ENCODE peak calls at places on chromosomes 13 and 19, in seven cellular contexts. J is astrocyte of the cerebellum, K is cardiac muscle cell, G is lower leg skin, N is B cell, V is fibroblast of lung, I is activated B cell treated with CpG ODN at 0.5 μM for 24 hours. S is an unnamed sample.

GRCh38 chr19:23437901-23438300 is 42.6 kb upstream of the ZNF91 start:
- DNase-seq in N (no peak), J (no peak), I (no peak), V (no peak), G (no peak), K (no peak), S (peak)

GRCh38 chr13:79522583-79522982 is 41.6 kb downstream of the NDFIP2 start:
- DNase-seq in K (no peak), I (no peak), G (peak), N (no peak), V (peak), J (peak), S (peak)

GRCh38 chr13:112346173-112346898 is 29.8 kb upstream of the SPACA7 start:
- DNase-seq in K (peak), G (no peak), I (no peak), J (no peak), V (no peak), N (no peak), S (no peak)

GRCh38 chr13:51502206-51502651 is 49.4 kb upstream of the INTS6 start:
- DNase-seq in N (no peak), G (no peak), V (peak), K (no peak), J (no peak), I (no peak), S (no peak)

GRCh38 chr19:45798995-45799517 is 6.4 kb upstream of the DMWD start:
- DNase-seq in K (peak), J (peak), G (no peak), N (peak), V (peak), I (peak), S (peak)

GRCh38 chr19:32977269-32977668 is 5.2 kb downstream of the FAAP24 start:
- DNase-seq in K (no peak), N (no peak), V (no peak), I (no peak), G (no peak), J (no peak), S (no peak)

GRCh38 chr19:14369399-14370168 is 11.7 kb upstream of the ADGRE5 start:
- DNase-seq in K (peak), J (peak), G (no peak), V (peak), I (peak), N (peak), S (no peak)

GRCh38 chr19:892243-892996 is 567 bp downstream of the MED16 start:
- DNase-seq in V (no peak), J (no peak), N (peak), K (no peak), I (no peak), G (no peak), S (peak)

GRCh38 chr13:110107568-110108347 is 199.2 kb downstream of the COL4A1 start:
- DNase-seq in V (no peak), I (no peak), J (no peak), N (no peak), G (peak), K (no peak), S (no peak)

GRCh38 chr19:42455621-42456081 is 12.9 kb upstream of the CXCL17 start:
- DNase-seq in V (no peak), I (no peak), G (no peak), N (no peak), J (no peak), K (no peak), S (no peak)

GRCh38 chr13:42398542-42398941 is 126.6 kb downstream of the AKAP11 start:
- DNase-seq in I (no peak), V (no peak), N (no peak), K (peak), J (no peak), G (no peak), S (no peak)

GRCh38 chr19:49613374-49613773 is 22.4 kb downstream of the PRR12 start:
- DNase-seq in J (no peak), G (no peak), I (no peak), V (no peak), N (no peak), K (no peak), S (no peak)

GRCh38 chr19:52022193-52022592 is 6.0 kb downstream of the ZNF614 start:
- DNase-seq in V (no peak), G (no peak), J (no peak), I (no peak), K (no peak), N (no peak), S (no peak)

GRCh38 chr19:45773384-45773783 is 4.3 kb upstream of the SIX5 start:
- DNase-seq in J (no peak), N (no peak), G (no peak), I (no peak), V (no peak), K (no peak), S (no peak)

GRCh38 chr13:108213946-108214345 is 1.4 kb downstream of the LIG4 start:
- DNase-seq in J (no peak), N (no peak), K (no peak), V (peak), I (no peak), G (no peak), S (no peak)

GRCh38 chr19:17348700-17349099 is 11.3 kb downstream of the GTPBP3 start:
- DNase-seq in N (no peak), J (peak), V (peak), G (no peak), I (no peak), K (no peak), S (no peak)

GRCh38 chr13:73870036-73870741 is 264.0 kb downstream of the KLF12 start:
- DNase-seq in I (no peak), J (no peak), N (no peak), G (no peak), K (no peak), V (peak), S (no peak)

GRCh38 chr19:12293771-12294307 is 844 bp downstream of the ZNF44 start:
- DNase-seq in I (peak), V (peak), K (peak), N (peak), J (no peak), G (peak), S (peak)

GRCh38 chr13:40228486-40228885 is 438.0 kb downstream of the FOXO1 start:
- DNase-seq in K (no peak), N (no peak), G (no peak), J (no peak), I (no peak), V (no peak), S (no peak)

GRCh38 chr19:13712767-13713201 is 51.5 kb upstream of the MRI1 start:
- DNase-seq in I (no peak), N (no peak), G (no peak), V (peak), J (peak), K (peak), S (no peak)

GRCh38 chr13:97629601-97630272 is 195.8 kb downstream of the RAP2A start:
- DNase-seq in N (no peak), J (no peak), V (no peak), G (no peak), K (no peak), I (no peak), S (no peak)

GRCh38 chr13:94028234-94029145 is 451.0 kb downstream of the DCT start:
- DNase-seq in V (no peak), K (peak), G (no peak), N (no peak), I (no peak), J (no peak), S (no peak)

GRCh38 chr19:8304841-8305621 is 3.1 kb downstream of the CD320 start:
- DNase-seq in V (no peak), G (peak), I (peak), N (no peak), K (no peak), J (no peak), S (no peak)

GRCh38 chr13:37481005-37481857 is 117.3 kb downstream of the POSTN start:
- DNase-seq in J (peak), N (no peak), G (no peak), V (peak), I (no peak), K (no peak), S (no peak)

GRCh38 chr13:29676535-29676934 is 81.0 kb upstream of the SLC7A1 start:
- DNase-seq in G (no peak), J (peak), I (no peak), K (peak), V (peak), N (no peak), S (no peak)

GRCh38 chr19:33717878-33718277 is 78.8 kb upstream of the KCTD15 start:
- DNase-seq in J (no peak), G (no peak), V (no peak), I (no peak), N (no peak), K (no peak), S (no peak)

GRCh38 chr19:12838182-12838890 is at the start of gene MAST1:
- DNase-seq in N (peak), G (no peak), V (no peak), I (no peak), K (peak), J (no peak), S (peak)

GRCh38 chr13:32779119-32779518 is 192.9 kb downstream of the PDS5B start:
- DNase-seq in J (no peak), I (no peak), K (no peak), V (no peak), G (no peak), N (no peak), S (no peak)

GRCh38 chr13:107942030-107942617 is 273.2 kb downstream of the LIG4 start:
- DNase-seq in J (no peak), K (no peak), I (no peak), V (no peak), N (no peak), G (no peak), S (no peak)

GRCh38 chr13:25490236-25490635 is 118.5 kb downstream of the ATP8A2 start:
- DNase-seq in I (no peak), V (no peak), K (no peak), N (no peak), G (no peak), J (no peak), S (no peak)

GRCh38 chr19:7871280-7871529 is 3.0 kb downstream of the PRR36 start:
- DNase-seq in J (no peak), N (no peak), V (no peak), G (no peak), I (no peak), K (peak), S (no peak)

GRCh38 chr19:52692431-52693008 is 42.3 kb downstream of the ZNF611 start:
- DNase-seq in I (no peak), G (no peak), K (no peak), V (no peak), N (no peak), J (no peak), S (no peak)

GRCh38 chr13:36339600-36340155 is 6.5 kb downstream of the SPART start:
- DNase-seq in G (no peak), K (no peak), V (no peak), I (no peak), J (no peak), N (no peak), S (no peak)

GRCh38 chr13:36332986-36333385 is 13.2 kb downstream of the SPART start:
- DNase-seq in G (no peak), I (no peak), J (no peak), K (no peak), N (no peak), V (peak), S (no peak)

GRCh38 chr13:36341718-36342117 is 4.5 kb downstream of the SPART start:
- DNase-seq in N (no peak), V (peak), K (no peak), J (no peak), I (no peak), G (no peak), S (no peak)

GRCh38 chr13:36343766-36344165 is 2.4 kb downstream of the SPART start:
- DNase-seq in I (no peak), N (no peak), J (no peak), K (no peak), V (no peak), G (no peak), S (no peak)

GRCh38 chr13:36337938-36338337 is 8.3 kb downstream of the SPART start:
- DNase-seq in G (no peak), N (no peak), V (no peak), K (no peak), J (no peak), I (no peak), S (no peak)
- TF ChIP-seq CTCF in G (no peak), N (no peak), V (no peak), K (no peak), J (no peak), I (no peak), S (no peak)

GRCh38 chr13:99087130-99087953 is 109.5 kb upstream of the DOCK9 start:
- DNase-seq in G (peak), I (peak), V (peak), J (peak), N (peak), K (peak), S (peak)
- TF ChIP-seq CTCF in G (no peak), I (no peak), V (peak), J (peak), N (peak), K (peak), S (peak)

GRCh38 chr19:35479278-35479677 is 11.0 kb downstream of the KRTDAP start:
- DNase-seq in J (no peak), N (no peak), I (no peak), V (no peak), G (no peak), K (no peak), S (no peak)
- TF ChIP-seq CTCF in J (no peak), N (no peak), I (no peak), V (no peak), G (no peak), K (no peak), S (no peak)

GRCh38 chr19:43662487-43662886 is 7.5 kb downstream of the PLAUR start:
- DNase-seq in V (no peak), J (no peak), N (no peak), K (peak), I (no peak), G (no peak), S (no peak)
- TF ChIP-seq CTCF in V (peak), J (peak), N (no peak), K (peak), I (no peak), G (no peak), S (peak)